ENCODE peak calls at places on chromosome 5, in seven cellular contexts. One of them, this sample, is unnamed.
A peak's percentile ranks its signal among the peaks of the same experiment; 100 is the strongest.

GRCh38 chr5:68343421-68343826 is 127.9 kb downstream of the PIK3R1 start:
- DNase-seq in pancreas: peak; percentile 19
- DNase-seq in MM.1S: peak; percentile 30
- DNase-seq in fibroblast of mammary gland: peak; percentile 94
- DNase-seq in GM23338: no peak
- DNase-seq in BJ: no peak
- DNase-seq in progenitor cell of endocrine pancreas: no peak
- DNase-seq in this sample: no peak

GRCh38 chr5:111197523-111197922 is 26.7 kb upstream of the CAMK4 start:
- DNase-seq in pancreas: no peak
- DNase-seq in MM.1S: no peak
- DNase-seq in fibroblast of mammary gland: peak; percentile 10
- DNase-seq in GM23338: peak; percentile 53
- DNase-seq in BJ: no peak
- DNase-seq in progenitor cell of endocrine pancreas: no peak
- DNase-seq in this sample: no peak

GRCh38 chr5:174204914-174205313 is 159.4 kb downstream of the NSG2 start:
- DNase-seq in pancreas: peak; percentile 22
- DNase-seq in MM.1S: no peak
- DNase-seq in fibroblast of mammary gland: no peak
- DNase-seq in GM23338: peak; percentile 93
- DNase-seq in BJ: no peak
- DNase-seq in progenitor cell of endocrine pancreas: peak; percentile 27
- DNase-seq in this sample: no peak

GRCh38 chr5:33370135-33370472 is 70.7 kb upstream of the TARS1 start:
- DNase-seq in pancreas: no peak
- DNase-seq in MM.1S: no peak
- DNase-seq in fibroblast of mammary gland: peak; percentile 99
- DNase-seq in GM23338: no peak
- DNase-seq in BJ: peak; percentile 83
- DNase-seq in progenitor cell of endocrine pancreas: no peak
- DNase-seq in this sample: no peak

GRCh38 chr5:134586866-134587524 is 45.6 kb downstream of the SAR1B start:
- DNase-seq in pancreas: peak; percentile 74
- DNase-seq in MM.1S: peak; percentile 83
- DNase-seq in fibroblast of mammary gland: peak; percentile 71
- DNase-seq in GM23338: peak; percentile 97
- DNase-seq in BJ: no peak
- DNase-seq in progenitor cell of endocrine pancreas: peak; percentile 55
- DNase-seq in this sample: peak; percentile 70

GRCh38 chr5:24789631-24790354 is 145.0 kb upstream of the CDH10 start:
- DNase-seq in pancreas: no peak
- DNase-seq in MM.1S: no peak
- DNase-seq in fibroblast of mammary gland: no peak
- DNase-seq in GM23338: no peak
- DNase-seq in BJ: no peak
- DNase-seq in progenitor cell of endocrine pancreas: no peak
- DNase-seq in this sample: no peak

GRCh38 chr5:143757116-143757515 is 54.8 kb upstream of the HMHB1 start:
- DNase-seq in pancreas: no peak
- DNase-seq in MM.1S: no peak
- DNase-seq in fibroblast of mammary gland: no peak
- DNase-seq in GM23338: no peak
- DNase-seq in BJ: no peak
- DNase-seq in progenitor cell of endocrine pancreas: no peak
- DNase-seq in this sample: no peak

GRCh38 chr5:172954751-172955159 is 4.5 kb upstream of the RPL26L1 start:
- DNase-seq in pancreas: no peak
- DNase-seq in MM.1S: no peak
- DNase-seq in fibroblast of mammary gland: no peak
- DNase-seq in GM23338: no peak
- DNase-seq in BJ: no peak
- DNase-seq in progenitor cell of endocrine pancreas: no peak
- DNase-seq in this sample: no peak

GRCh38 chr5:24353606-24354005 is 291.2 kb downstream of the CDH10 start:
- DNase-seq in pancreas: no peak
- DNase-seq in MM.1S: no peak
- DNase-seq in fibroblast of mammary gland: no peak
- DNase-seq in GM23338: no peak
- DNase-seq in BJ: no peak
- DNase-seq in progenitor cell of endocrine pancreas: no peak
- DNase-seq in this sample: no peak

GRCh38 chr5:139486201-139486600 is 3.6 kb upstream of the STING1 start:
- DNase-seq in pancreas: no peak
- DNase-seq in MM.1S: no peak
- DNase-seq in fibroblast of mammary gland: no peak
- DNase-seq in GM23338: peak; percentile 50
- DNase-seq in BJ: no peak
- DNase-seq in progenitor cell of endocrine pancreas: no peak
- DNase-seq in this sample: no peak

GRCh38 chr5:89351232-89351631 is 468.2 kb upstream of the MEF2C start:
- DNase-seq in pancreas: no peak
- DNase-seq in MM.1S: no peak
- DNase-seq in fibroblast of mammary gland: peak; percentile 91
- DNase-seq in GM23338: no peak
- DNase-seq in BJ: peak; percentile 37
- DNase-seq in progenitor cell of endocrine pancreas: no peak
- DNase-seq in this sample: no peak

GRCh38 chr5:6291961-6292360 is 86.4 kb downstream of the MED10 start:
- DNase-seq in pancreas: no peak
- DNase-seq in MM.1S: peak; percentile 67
- DNase-seq in fibroblast of mammary gland: peak; percentile 11
- DNase-seq in GM23338: peak; percentile 74
- DNase-seq in BJ: no peak
- DNase-seq in progenitor cell of endocrine pancreas: no peak
- DNase-seq in this sample: no peak

GRCh38 chr5:145805819-145806218 is 29.3 kb downstream of the PRELID2 start:
- DNase-seq in pancreas: no peak
- DNase-seq in MM.1S: no peak
- DNase-seq in fibroblast of mammary gland: no peak
- DNase-seq in GM23338: no peak
- DNase-seq in BJ: no peak
- DNase-seq in progenitor cell of endocrine pancreas: no peak
- DNase-seq in this sample: no peak

GRCh38 chr5:150329881-150330876 is 27.3 kb upstream of the TCOF1 start:
- DNase-seq in pancreas: no peak
- DNase-seq in MM.1S: no peak
- DNase-seq in fibroblast of mammary gland: no peak
- DNase-seq in GM23338: no peak
- DNase-seq in BJ: no peak
- DNase-seq in progenitor cell of endocrine pancreas: no peak
- DNase-seq in this sample: no peak

GRCh38 chr5:138354387-138354786 is 1.9 kb downstream of the KDM3B start:
- DNase-seq in pancreas: no peak
- DNase-seq in MM.1S: no peak
- DNase-seq in fibroblast of mammary gland: no peak
- DNase-seq in GM23338: peak; percentile 47
- DNase-seq in BJ: no peak
- DNase-seq in progenitor cell of endocrine pancreas: no peak
- DNase-seq in this sample: no peak

DNA sequence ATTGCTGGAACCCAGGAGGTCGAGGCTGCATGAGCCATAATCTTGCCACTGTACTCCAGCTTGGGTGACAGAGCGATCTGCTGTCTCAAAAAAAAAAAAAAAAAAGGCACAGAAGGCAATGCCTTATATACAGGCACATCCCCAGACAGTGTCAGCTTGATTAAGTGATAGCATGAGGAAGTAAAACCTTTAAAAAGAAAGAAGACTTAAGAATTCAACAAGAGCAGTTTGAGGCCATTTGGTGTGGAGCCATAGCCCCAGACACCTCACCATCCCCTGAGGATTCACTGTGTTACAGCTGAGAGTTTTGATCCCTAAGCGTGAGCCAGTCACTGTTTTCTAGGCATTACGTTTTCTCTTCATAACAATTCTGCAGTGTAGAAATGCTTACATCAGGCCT is 34.8 kb downstream of the ZSWIM6 start:
- DNase-seq in pancreas: no peak
- DNase-seq in MM.1S: no peak
- DNase-seq in fibroblast of mammary gland: no peak
- DNase-seq in GM23338: no peak
- DNase-seq in BJ: no peak
- DNase-seq in progenitor cell of endocrine pancreas: no peak
- DNase-seq in this sample: no peak
- TF ChIP-seq CTCF in pancreas: no peak
- TF ChIP-seq CTCF in MM.1S: no peak
- TF ChIP-seq CTCF in fibroblast of mammary gland: no peak
- TF ChIP-seq CTCF in GM23338: no peak
- TF ChIP-seq CTCF in BJ: no peak
- TF ChIP-seq CTCF in progenitor cell of endocrine pancreas: no peak
- TF ChIP-seq CTCF in this sample: no peak

GRCh38 chr5:56549096-56549886 is 266.1 kb upstream of the MAP3K1 start:
- DNase-seq in pancreas: no peak
- DNase-seq in MM.1S: no peak
- DNase-seq in fibroblast of mammary gland: no peak
- DNase-seq in GM23338: no peak
- DNase-seq in BJ: no peak
- DNase-seq in progenitor cell of endocrine pancreas: no peak
- DNase-seq in this sample: no peak
- TF ChIP-seq CTCF in pancreas: no peak
- TF ChIP-seq CTCF in MM.1S: no peak
- TF ChIP-seq CTCF in fibroblast of mammary gland: no peak
- TF ChIP-seq CTCF in GM23338: no peak
- TF ChIP-seq CTCF in BJ: no peak
- TF ChIP-seq CTCF in progenitor cell of endocrine pancreas: no peak
- TF ChIP-seq CTCF in this sample: no peak

GRCh38 chr5:142542906-142543305 is 143.0 kb downstream of the FGF1 start:
- DNase-seq in pancreas: no peak
- DNase-seq in MM.1S: no peak
- DNase-seq in fibroblast of mammary gland: peak; percentile 80
- DNase-seq in GM23338: no peak
- DNase-seq in BJ: no peak
- DNase-seq in progenitor cell of endocrine pancreas: no peak
- DNase-seq in this sample: no peak
- TF ChIP-seq CTCF in pancreas: no peak
- TF ChIP-seq CTCF in MM.1S: no peak
- TF ChIP-seq CTCF in fibroblast of mammary gland: peak; percentile 43
- TF ChIP-seq CTCF in GM23338: no peak
- TF ChIP-seq CTCF in BJ: peak; percentile 21
- TF ChIP-seq CTCF in progenitor cell of endocrine pancreas: no peak
- TF ChIP-seq CTCF in this sample: no peak

GRCh38 chr5:43389679-43390329 is 22.4 kb downstream of the CCL28 start:
- DNase-seq in pancreas: peak; percentile 44
- DNase-seq in MM.1S: peak; percentile 44
- DNase-seq in fibroblast of mammary gland: peak; percentile 95
- DNase-seq in GM23338: peak; percentile 93
- DNase-seq in BJ: peak; percentile 65
- DNase-seq in progenitor cell of endocrine pancreas: peak; percentile 25
- DNase-seq in this sample: no peak

DNA sequence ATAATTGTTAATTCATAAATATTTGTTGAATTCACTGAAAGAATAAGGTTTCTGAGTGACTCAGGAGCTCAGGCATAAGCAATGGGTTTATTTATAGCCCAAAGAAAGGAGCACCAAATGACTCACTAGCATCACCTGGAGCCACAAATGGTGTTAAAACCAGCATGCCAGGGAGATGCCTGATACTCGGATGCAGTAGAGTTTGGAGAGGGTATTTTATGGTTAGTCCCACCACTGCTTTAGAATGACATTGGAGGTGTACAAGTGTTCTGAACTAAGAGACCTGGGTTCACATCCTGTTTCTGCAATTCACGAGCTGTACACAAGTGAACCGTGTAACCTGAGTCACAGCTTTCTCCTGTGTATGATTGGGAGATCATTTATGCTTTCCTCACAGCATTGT is 25.2 kb downstream of the CCL28 start:
- DNase-seq in pancreas: no peak
- DNase-seq in MM.1S: no peak
- DNase-seq in fibroblast of mammary gland: peak; percentile 4
- DNase-seq in GM23338: no peak
- DNase-seq in BJ: no peak
- DNase-seq in progenitor cell of endocrine pancreas: no peak
- DNase-seq in this sample: no peak
- TF ChIP-seq CTCF in pancreas: no peak
- TF ChIP-seq CTCF in MM.1S: no peak
- TF ChIP-seq CTCF in fibroblast of mammary gland: no peak
- TF ChIP-seq CTCF in GM23338: no peak
- TF ChIP-seq CTCF in BJ: no peak
- TF ChIP-seq CTCF in progenitor cell of endocrine pancreas: no peak
- TF ChIP-seq CTCF in this sample: no peak

DNA sequence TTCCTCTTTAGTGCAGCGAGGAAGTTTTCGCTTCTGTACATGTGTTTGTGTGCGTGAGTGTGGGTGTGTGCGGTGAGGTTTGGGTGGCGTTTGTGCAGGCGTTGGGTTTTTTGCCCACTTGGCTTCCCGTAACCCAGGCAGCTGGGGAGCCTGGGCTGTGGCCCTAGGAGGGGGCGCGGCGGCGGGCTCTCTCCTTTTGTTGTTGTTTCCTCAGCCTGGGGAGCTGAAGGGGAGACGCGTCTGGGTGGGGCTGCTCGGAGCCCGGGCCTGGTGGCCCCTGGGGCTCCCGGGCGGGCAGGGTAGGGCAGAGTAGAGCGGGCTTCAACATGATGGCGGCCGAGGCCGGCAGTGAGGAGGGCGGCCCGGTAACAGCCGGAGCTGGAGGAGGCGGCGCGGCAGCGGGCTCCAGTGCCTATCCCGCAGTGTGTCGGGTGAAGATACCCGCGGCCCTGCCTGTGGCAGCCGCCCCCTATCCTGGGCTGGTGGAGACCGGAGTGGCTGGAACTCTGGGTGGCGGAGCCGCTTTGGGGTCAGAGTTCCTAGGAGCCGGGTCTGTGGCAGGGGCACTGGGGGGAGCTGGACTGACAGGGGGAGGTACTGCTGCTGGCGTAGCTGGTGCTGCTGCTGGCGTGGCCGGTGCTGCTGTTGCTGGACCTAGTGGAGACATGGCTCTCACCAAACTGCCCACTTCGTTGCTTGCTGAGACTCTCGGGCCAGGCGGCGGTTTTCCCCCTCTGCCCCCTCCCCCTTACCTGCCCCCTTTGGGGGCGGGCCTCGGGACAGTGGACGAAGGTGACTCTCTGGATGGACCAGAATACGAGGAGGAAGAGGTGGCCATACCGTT is 665 bp downstream of the RASA1 start:
- DNase-seq in pancreas: peak; percentile 75
- DNase-seq in MM.1S: peak; percentile 70
- DNase-seq in fibroblast of mammary gland: peak; percentile 66
- DNase-seq in GM23338: peak; percentile 66
- DNase-seq in BJ: peak; percentile 6
- DNase-seq in progenitor cell of endocrine pancreas: peak; percentile 54
- DNase-seq in this sample: peak; percentile 58
- TF ChIP-seq CTCF in pancreas: no peak
- TF ChIP-seq CTCF in MM.1S: no peak
- TF ChIP-seq CTCF in fibroblast of mammary gland: no peak
- TF ChIP-seq CTCF in GM23338: no peak
- TF ChIP-seq CTCF in BJ: no peak
- TF ChIP-seq CTCF in progenitor cell of endocrine pancreas: no peak
- TF ChIP-seq CTCF in this sample: no peak

DNA sequence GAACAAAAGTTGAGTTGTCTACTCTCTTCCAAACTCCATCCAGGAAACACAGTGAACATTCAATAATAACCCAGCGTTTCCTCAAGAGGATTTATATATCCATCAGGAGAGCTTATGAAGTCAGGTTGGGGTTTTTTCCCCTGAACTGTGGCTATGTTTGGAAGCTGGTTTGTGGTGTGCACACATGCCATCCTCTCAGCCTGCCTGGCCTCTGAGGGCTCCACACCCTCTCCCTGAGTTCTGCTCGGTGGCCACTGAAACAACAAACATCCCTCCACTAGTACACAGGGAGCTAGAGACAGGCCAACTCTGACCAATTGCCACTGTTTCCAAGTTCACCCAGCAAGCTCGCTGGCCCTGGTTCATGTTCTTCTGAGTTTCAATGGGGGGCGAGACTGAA is 35.7 kb downstream of the SMIM23 start:
- DNase-seq in pancreas: no peak
- DNase-seq in MM.1S: no peak
- DNase-seq in fibroblast of mammary gland: no peak
- DNase-seq in GM23338: no peak
- DNase-seq in BJ: no peak
- DNase-seq in progenitor cell of endocrine pancreas: no peak
- DNase-seq in this sample: no peak
- TF ChIP-seq CTCF in pancreas: no peak
- TF ChIP-seq CTCF in MM.1S: no peak
- TF ChIP-seq CTCF in fibroblast of mammary gland: no peak
- TF ChIP-seq CTCF in GM23338: no peak
- TF ChIP-seq CTCF in BJ: no peak
- TF ChIP-seq CTCF in progenitor cell of endocrine pancreas: no peak
- TF ChIP-seq CTCF in this sample: no peak

This sample was measured in D721Med.